ENCODE peak calls at places on chromosomes 11 and 22, in five cellular contexts. One of them, this sample, is unnamed.

GRCh38 chr11:78202733-78203167 is 14.0 kb downstream of the USP35 start:
- DNase-seq in activated T-helper 1 cell treated with anti-CD3 and anti-CD28 coated beads, Interleukin-12 subunit alpha, Interleukin-12 subunit beta, Interleukin-2, Interleukin-4 antibody, amounts not matched to agents 30 ng/mL and 10 ng/mL and 1 ng/mL, durations not matched to agents 14 hours and 24 hours and 36 hours: peak
- DNase-seq in memory B cell: no peak
- DNase-seq in stimulated activated CD8-positive, alpha-beta memory T cell treated with anti-CD3 and anti-CD28 coated beads, Interleukin-4, amount 100 ng/mL, for 24 hours: no peak
- DNase-seq in NCI-H2107: no peak
- DNase-seq in this sample: no peak

GRCh38 chr22:42820075-42820763 is 36.9 kb downstream of the ARFGAP3 start:
- DNase-seq in stimulated activated CD8-positive, alpha-beta memory T cell treated with anti-CD3 and anti-CD28 coated beads, Interleukin-4, amount 100 ng/mL, for 24 hours: no peak
- DNase-seq in NCI-H2107: no peak
- DNase-seq in activated T-helper 1 cell treated with anti-CD3 and anti-CD28 coated beads, Interleukin-12 subunit alpha, Interleukin-12 subunit beta, Interleukin-2, Interleukin-4 antibody, amounts not matched to agents 30 ng/mL and 10 ng/mL and 1 ng/mL, durations not matched to agents 14 hours and 24 hours and 36 hours: no peak
- DNase-seq in memory B cell: peak
- DNase-seq in this sample: no peak

GRCh38 chr11:8025816-8026215 is 38.7 kb downstream of the EIF3F start:
- DNase-seq in stimulated activated CD8-positive, alpha-beta memory T cell treated with anti-CD3 and anti-CD28 coated beads, Interleukin-4, amount 100 ng/mL, for 24 hours: no peak
- DNase-seq in NCI-H2107: no peak
- DNase-seq in memory B cell: no peak
- DNase-seq in activated T-helper 1 cell treated with anti-CD3 and anti-CD28 coated beads, Interleukin-12 subunit alpha, Interleukin-12 subunit beta, Interleukin-2, Interleukin-4 antibody, amounts not matched to agents 30 ng/mL and 10 ng/mL and 1 ng/mL, durations not matched to agents 14 hours and 24 hours and 36 hours: no peak
- DNase-seq in this sample: no peak

GRCh38 chr22:19130959-19131684 is at the start of gene TSSK2:
- DNase-seq in NCI-H2107: no peak
- DNase-seq in activated T-helper 1 cell treated with anti-CD3 and anti-CD28 coated beads, Interleukin-12 subunit alpha, Interleukin-12 subunit beta, Interleukin-2, Interleukin-4 antibody, amounts not matched to agents 30 ng/mL and 10 ng/mL and 1 ng/mL, durations not matched to agents 14 hours and 24 hours and 36 hours: no peak
- DNase-seq in stimulated activated CD8-positive, alpha-beta memory T cell treated with anti-CD3 and anti-CD28 coated beads, Interleukin-4, amount 100 ng/mL, for 24 hours: no peak
- DNase-seq in memory B cell: no peak
- DNase-seq in this sample: no peak

GRCh38 chr22:27331526-27332281 is 469.9 kb downstream of the MN1 start:
- DNase-seq in stimulated activated CD8-positive, alpha-beta memory T cell treated with anti-CD3 and anti-CD28 coated beads, Interleukin-4, amount 100 ng/mL, for 24 hours: no peak
- DNase-seq in activated T-helper 1 cell treated with anti-CD3 and anti-CD28 coated beads, Interleukin-12 subunit alpha, Interleukin-12 subunit beta, Interleukin-2, Interleukin-4 antibody, amounts not matched to agents 30 ng/mL and 10 ng/mL and 1 ng/mL, durations not matched to agents 14 hours and 24 hours and 36 hours: no peak
- DNase-seq in memory B cell: no peak
- DNase-seq in NCI-H2107: no peak
- DNase-seq in this sample: no peak

GRCh38 chr22:25057013-25057881 is 104.7 kb downstream of the KIAA1671 start:
- DNase-seq in memory B cell: peak
- DNase-seq in NCI-H2107: peak
- DNase-seq in activated T-helper 1 cell treated with anti-CD3 and anti-CD28 coated beads, Interleukin-12 subunit alpha, Interleukin-12 subunit beta, Interleukin-2, Interleukin-4 antibody, amounts not matched to agents 30 ng/mL and 10 ng/mL and 1 ng/mL, durations not matched to agents 14 hours and 24 hours and 36 hours: peak
- DNase-seq in stimulated activated CD8-positive, alpha-beta memory T cell treated with anti-CD3 and anti-CD28 coated beads, Interleukin-4, amount 100 ng/mL, for 24 hours: peak
- DNase-seq in this sample: peak

GRCh38 chr11:117724621-117725020 is 72.4 kb downstream of the DSCAML1 start:
- DNase-seq in activated T-helper 1 cell treated with anti-CD3 and anti-CD28 coated beads, Interleukin-12 subunit alpha, Interleukin-12 subunit beta, Interleukin-2, Interleukin-4 antibody, amounts not matched to agents 30 ng/mL and 10 ng/mL and 1 ng/mL, durations not matched to agents 14 hours and 24 hours and 36 hours: no peak
- DNase-seq in stimulated activated CD8-positive, alpha-beta memory T cell treated with anti-CD3 and anti-CD28 coated beads, Interleukin-4, amount 100 ng/mL, for 24 hours: no peak
- DNase-seq in memory B cell: no peak
- DNase-seq in NCI-H2107: no peak
- DNase-seq in this sample: no peak

GRCh38 chr11:12801976-12802375 is 127.8 kb downstream of the TEAD1 start:
- DNase-seq in activated T-helper 1 cell treated with anti-CD3 and anti-CD28 coated beads, Interleukin-12 subunit alpha, Interleukin-12 subunit beta, Interleukin-2, Interleukin-4 antibody, amounts not matched to agents 30 ng/mL and 10 ng/mL and 1 ng/mL, durations not matched to agents 14 hours and 24 hours and 36 hours: no peak
- DNase-seq in NCI-H2107: no peak
- DNase-seq in memory B cell: no peak
- DNase-seq in stimulated activated CD8-positive, alpha-beta memory T cell treated with anti-CD3 and anti-CD28 coated beads, Interleukin-4, amount 100 ng/mL, for 24 hours: no peak
- DNase-seq in this sample: no peak

GRCh38 chr11:11538277-11538960 is 83.4 kb downstream of the GALNT18 start:
- DNase-seq in activated T-helper 1 cell treated with anti-CD3 and anti-CD28 coated beads, Interleukin-12 subunit alpha, Interleukin-12 subunit beta, Interleukin-2, Interleukin-4 antibody, amounts not matched to agents 30 ng/mL and 10 ng/mL and 1 ng/mL, durations not matched to agents 14 hours and 24 hours and 36 hours: no peak
- DNase-seq in stimulated activated CD8-positive, alpha-beta memory T cell treated with anti-CD3 and anti-CD28 coated beads, Interleukin-4, amount 100 ng/mL, for 24 hours: no peak
- DNase-seq in NCI-H2107: no peak
- DNase-seq in memory B cell: no peak
- DNase-seq in this sample: no peak

GRCh38 chr22:32576553-32577255 is 102.1 kb downstream of the FBXO7 start:
- DNase-seq in activated T-helper 1 cell treated with anti-CD3 and anti-CD28 coated beads, Interleukin-12 subunit alpha, Interleukin-12 subunit beta, Interleukin-2, Interleukin-4 antibody, amounts not matched to agents 30 ng/mL and 10 ng/mL and 1 ng/mL, durations not matched to agents 14 hours and 24 hours and 36 hours: no peak
- DNase-seq in stimulated activated CD8-positive, alpha-beta memory T cell treated with anti-CD3 and anti-CD28 coated beads, Interleukin-4, amount 100 ng/mL, for 24 hours: no peak
- DNase-seq in NCI-H2107: no peak
- DNase-seq in memory B cell: no peak
- DNase-seq in this sample: no peak

GRCh38 chr22:29811377-29811776 is 26.7 kb downstream of the ASCC2 start:
- DNase-seq in NCI-H2107: no peak
- DNase-seq in activated T-helper 1 cell treated with anti-CD3 and anti-CD28 coated beads, Interleukin-12 subunit alpha, Interleukin-12 subunit beta, Interleukin-2, Interleukin-4 antibody, amounts not matched to agents 30 ng/mL and 10 ng/mL and 1 ng/mL, durations not matched to agents 14 hours and 24 hours and 36 hours: no peak
- DNase-seq in memory B cell: no peak
- DNase-seq in stimulated activated CD8-positive, alpha-beta memory T cell treated with anti-CD3 and anti-CD28 coated beads, Interleukin-4, amount 100 ng/mL, for 24 hours: no peak
- DNase-seq in this sample: no peak

GRCh38 chr22:47446821-47447810 is 684.7 kb downstream of the TBC1D22A start:
- DNase-seq in NCI-H2107: no peak
- DNase-seq in stimulated activated CD8-positive, alpha-beta memory T cell treated with anti-CD3 and anti-CD28 coated beads, Interleukin-4, amount 100 ng/mL, for 24 hours: no peak
- DNase-seq in memory B cell: no peak
- DNase-seq in activated T-helper 1 cell treated with anti-CD3 and anti-CD28 coated beads, Interleukin-12 subunit alpha, Interleukin-12 subunit beta, Interleukin-2, Interleukin-4 antibody, amounts not matched to agents 30 ng/mL and 10 ng/mL and 1 ng/mL, durations not matched to agents 14 hours and 24 hours and 36 hours: no peak
- DNase-seq in this sample: no peak

GRCh38 chr22:22957090-22957489 is 69.5 kb downstream of the IGLL5 start:
- DNase-seq in stimulated activated CD8-positive, alpha-beta memory T cell treated with anti-CD3 and anti-CD28 coated beads, Interleukin-4, amount 100 ng/mL, for 24 hours: no peak
- DNase-seq in NCI-H2107: no peak
- DNase-seq in memory B cell: no peak
- DNase-seq in activated T-helper 1 cell treated with anti-CD3 and anti-CD28 coated beads, Interleukin-12 subunit alpha, Interleukin-12 subunit beta, Interleukin-2, Interleukin-4 antibody, amounts not matched to agents 30 ng/mL and 10 ng/mL and 1 ng/mL, durations not matched to agents 14 hours and 24 hours and 36 hours: no peak
- DNase-seq in this sample: no peak

GRCh38 chr11:33476945-33477584 is 219.9 kb downstream of the HIPK3 start:
- DNase-seq in activated T-helper 1 cell treated with anti-CD3 and anti-CD28 coated beads, Interleukin-12 subunit alpha, Interleukin-12 subunit beta, Interleukin-2, Interleukin-4 antibody, amounts not matched to agents 30 ng/mL and 10 ng/mL and 1 ng/mL, durations not matched to agents 14 hours and 24 hours and 36 hours: no peak
- DNase-seq in memory B cell: no peak
- DNase-seq in NCI-H2107: no peak
- DNase-seq in stimulated activated CD8-positive, alpha-beta memory T cell treated with anti-CD3 and anti-CD28 coated beads, Interleukin-4, amount 100 ng/mL, for 24 hours: no peak
- DNase-seq in this sample: no peak

GRCh38 chr22:45869448-45869847 is 107.5 kb downstream of the WNT7B start:
- DNase-seq in activated T-helper 1 cell treated with anti-CD3 and anti-CD28 coated beads, Interleukin-12 subunit alpha, Interleukin-12 subunit beta, Interleukin-2, Interleukin-4 antibody, amounts not matched to agents 30 ng/mL and 10 ng/mL and 1 ng/mL, durations not matched to agents 14 hours and 24 hours and 36 hours: no peak
- DNase-seq in NCI-H2107: no peak
- DNase-seq in memory B cell: no peak
- DNase-seq in stimulated activated CD8-positive, alpha-beta memory T cell treated with anti-CD3 and anti-CD28 coated beads, Interleukin-4, amount 100 ng/mL, for 24 hours: no peak
- DNase-seq in this sample: no peak

GRCh38 chr22:36455571-36456458 is 25.6 kb downstream of the TXN2 start:
- DNase-seq in stimulated activated CD8-positive, alpha-beta memory T cell treated with anti-CD3 and anti-CD28 coated beads, Interleukin-4, amount 100 ng/mL, for 24 hours: no peak
- DNase-seq in memory B cell: no peak
- DNase-seq in activated T-helper 1 cell treated with anti-CD3 and anti-CD28 coated beads, Interleukin-12 subunit alpha, Interleukin-12 subunit beta, Interleukin-2, Interleukin-4 antibody, amounts not matched to agents 30 ng/mL and 10 ng/mL and 1 ng/mL, durations not matched to agents 14 hours and 24 hours and 36 hours: no peak
- DNase-seq in NCI-H2107: no peak
- DNase-seq in this sample: no peak

GRCh38 chr11:128390246-128390645 is 197.1 kb downstream of the ETS1 start:
- DNase-seq in memory B cell: no peak
- DNase-seq in stimulated activated CD8-positive, alpha-beta memory T cell treated with anti-CD3 and anti-CD28 coated beads, Interleukin-4, amount 100 ng/mL, for 24 hours: no peak
- DNase-seq in NCI-H2107: no peak
- DNase-seq in activated T-helper 1 cell treated with anti-CD3 and anti-CD28 coated beads, Interleukin-12 subunit alpha, Interleukin-12 subunit beta, Interleukin-2, Interleukin-4 antibody, amounts not matched to agents 30 ng/mL and 10 ng/mL and 1 ng/mL, durations not matched to agents 14 hours and 24 hours and 36 hours: no peak
- DNase-seq in this sample: no peak

GRCh38 chr11:19713221-19714092 is 820 bp downstream of the NAV2 start:
- DNase-seq in activated T-helper 1 cell treated with anti-CD3 and anti-CD28 coated beads, Interleukin-12 subunit alpha, Interleukin-12 subunit beta, Interleukin-2, Interleukin-4 antibody, amounts not matched to agents 30 ng/mL and 10 ng/mL and 1 ng/mL, durations not matched to agents 14 hours and 24 hours and 36 hours: no peak
- DNase-seq in memory B cell: no peak
- DNase-seq in stimulated activated CD8-positive, alpha-beta memory T cell treated with anti-CD3 and anti-CD28 coated beads, Interleukin-4, amount 100 ng/mL, for 24 hours: no peak
- DNase-seq in NCI-H2107: no peak
- DNase-seq in this sample: peak

This sample was measured in GM12892.